ENCODE peak calls at places on chromosomes 5 and 9, in six cellular contexts. E is H1, O is mesendoderm, F is IMR-90, K is mesenchymal stem cell, R is neuronal stem cell. Z is an unnamed sample.

GRCh38 chr9:84669293-84670105 is at the start of gene NTRK2:
- DNase-seq in E (peak), K (peak), F (peak), R (peak), O (peak), Z (peak)

GRCh38 chr5:149439899-149440655 is 61.0 kb upstream of the IL17B start:
- DNase-seq in O (peak), E (no peak), F (peak), R (no peak), K (peak), Z (peak)

GRCh38 chr5:81046041-81046440 is 85.9 kb downstream of the RASGRF2 start:
- DNase-seq in E (no peak), O (no peak), F (no peak), K (no peak), R (no peak), Z (no peak)

GRCh38 chr9:34375901-34376595 is 650 bp downstream of the MYORG start:
- DNase-seq in K (peak), E (no peak), O (peak), F (no peak), R (peak), Z (peak)

GRCh38 chr9:133103183-133103986 is 17.7 kb downstream of the RALGDS start:
- DNase-seq in K (peak), O (no peak), R (peak), E (peak), F (peak), Z (peak)

GRCh38 chr5:42250-42649 is 49.7 kb upstream of the PLEKHG4B start:
- DNase-seq in O (peak), K (no peak), E (peak), R (no peak), F (peak), Z (peak)

GRCh38 chr5:84480873-84481637 is 96.4 kb upstream of the EDIL3 start:
- DNase-seq in O (peak), R (no peak), K (no peak), E (no peak), F (no peak), Z (no peak)

GRCh38 chr9:61670616-61671015 is 480.8 kb downstream of the SPATA31A7 start:
- DNase-seq in E (no peak), F (no peak), R (no peak), O (no peak), K (no peak), Z (no peak)

GRCh38 chr5:157107508-157107907 is 1.3 kb downstream of the HAVCR2 start:
- DNase-seq in O (no peak), E (no peak), R (no peak), F (no peak), K (no peak), Z (peak)

GRCh38 chr5:136174021-136174659 is 18.8 kb downstream of the SMIM32 start:
- DNase-seq in F (peak), E (no peak), K (peak), O (peak), R (no peak), Z (peak)

GRCh38 chr9:2066312-2067273 is 51.4 kb downstream of the SMARCA2 start:
- DNase-seq in O (peak), K (peak), R (no peak), F (peak), E (no peak), Z (peak)

GRCh38 chr5:168974081-168974480 is 326.9 kb downstream of the SLIT3 start:
- DNase-seq in K (no peak), E (no peak), O (no peak), F (no peak), R (no peak), Z (no peak)

GRCh38 chr5:23717486-23717885 is 210.1 kb downstream of the PRDM9 start:
- DNase-seq in E (no peak), K (no peak), O (no peak), F (no peak), R (no peak), Z (no peak)

GRCh38 chr5:113693205-113693553 is 179.7 kb downstream of the YTHDC2 start:
- DNase-seq in F (no peak), O (peak), E (peak), R (peak), K (peak), Z (no peak)

GRCh38 chr5:141172381-141173204 is at the start of gene PCDHB7:
- DNase-seq in O (peak), K (peak), E (no peak), F (peak), R (no peak), Z (peak)

GRCh38 chr5:115431116-115431515 is 113.5 kb downstream of the FEM1C start:
- DNase-seq in F (no peak), E (no peak), O (no peak), K (no peak), R (no peak), Z (no peak)

GRCh38 chr5:125894383-125894782 is 528.8 kb upstream of the GRAMD2B start:
- DNase-seq in K (no peak), F (no peak), O (no peak), E (no peak), R (no peak), Z (peak)

GRCh38 chr5:19401032-19401431 is 587.0 kb downstream of the CDH18 start:
- DNase-seq in F (no peak), R (no peak), O (peak), E (no peak), K (no peak), Z (peak)

GRCh38 chr5:16178745-16179372 is 732 bp downstream of the MARCHF11 start:
- DNase-seq in R (peak), O (peak), E (peak), K (peak), F (peak), Z (peak)

GRCh38 chr9:69578026-69578425 is 94.1 kb downstream of the APBA1 start:
- DNase-seq in O (no peak), F (no peak), K (no peak), E (no peak), R (no peak), Z (no peak)

GRCh38 chr5:16787278-16787677 is 148.8 kb downstream of the MYO10 start:
- DNase-seq in E (no peak), O (no peak), K (no peak), R (no peak), F (no peak), Z (no peak)

GRCh38 chr9:5357431-5358105 is 17.9 kb upstream of the RLN1 start:
- DNase-seq in E (no peak), O (no peak), F (no peak), R (no peak), K (no peak), Z (no peak)

GRCh38 chr5:127558273-127558672 is 40.8 kb downstream of the PRRC1 start:
- DNase-seq in O (no peak), K (no peak), R (no peak), F (no peak), E (no peak), Z (no peak)

GRCh38 chr9:137417161-137418021 is 5.6 kb downstream of the EXD3 start:
- DNase-seq in F (no peak), K (no peak), E (peak), O (no peak), R (no peak), Z (no peak)

GRCh38 chr9:137412431-137412830 is 10.5 kb downstream of the EXD3 start:
- DNase-seq in E (peak), F (peak), K (peak), R (no peak), O (no peak), Z (no peak)

GRCh38 chr9:137415451-137415850 is 7.5 kb downstream of the EXD3 start:
- DNase-seq in K (no peak), O (no peak), R (no peak), E (no peak), F (no peak), Z (no peak)

GRCh38 chr9:137416006-137416562 is 6.9 kb downstream of the EXD3 start:
- DNase-seq in F (no peak), E (no peak), K (no peak), R (no peak), O (no peak), Z (no peak)

GRCh38 chr9:137416563-137417151 is 6.3 kb downstream of the EXD3 start:
- DNase-seq in R (no peak), K (no peak), O (no peak), E (no peak), F (no peak), Z (no peak)
- H3K4me3 ChIP-seq in R (no peak), K (no peak), O (no peak), E (no peak), F (no peak), Z (no peak)

GRCh38 chr9:16337322-16338029 is 533.0 kb downstream of the BNC2 start:
- DNase-seq in F (peak), O (no peak), E (no peak), R (no peak), K (peak), Z (peak)

GRCh38 chr9:16333697-16334096 is 536.8 kb downstream of the BNC2 start:
- DNase-seq in F (no peak), K (no peak), E (no peak), R (no peak), O (no peak), Z (no peak)

GRCh38 chr9:16331527-16331926 is 538.9 kb downstream of the BNC2 start:
- DNase-seq in F (no peak), K (no peak), E (no peak), R (no peak), O (no peak), Z (no peak)

GRCh38 chr9:16336833-16337232 is 533.6 kb downstream of the BNC2 start:
- DNase-seq in F (no peak), E (no peak), R (no peak), O (no peak), K (no peak), Z (no peak)

GRCh38 chr9:16335788-16336580 is 534.5 kb downstream of the BNC2 start:
- DNase-seq in R (no peak), O (no peak), F (peak), K (peak), E (no peak), Z (peak)
- H4K8ac ChIP-seq in R (no peak), O (no peak), F (peak), K (no peak), E (no peak), Z (no peak)

DNA sequence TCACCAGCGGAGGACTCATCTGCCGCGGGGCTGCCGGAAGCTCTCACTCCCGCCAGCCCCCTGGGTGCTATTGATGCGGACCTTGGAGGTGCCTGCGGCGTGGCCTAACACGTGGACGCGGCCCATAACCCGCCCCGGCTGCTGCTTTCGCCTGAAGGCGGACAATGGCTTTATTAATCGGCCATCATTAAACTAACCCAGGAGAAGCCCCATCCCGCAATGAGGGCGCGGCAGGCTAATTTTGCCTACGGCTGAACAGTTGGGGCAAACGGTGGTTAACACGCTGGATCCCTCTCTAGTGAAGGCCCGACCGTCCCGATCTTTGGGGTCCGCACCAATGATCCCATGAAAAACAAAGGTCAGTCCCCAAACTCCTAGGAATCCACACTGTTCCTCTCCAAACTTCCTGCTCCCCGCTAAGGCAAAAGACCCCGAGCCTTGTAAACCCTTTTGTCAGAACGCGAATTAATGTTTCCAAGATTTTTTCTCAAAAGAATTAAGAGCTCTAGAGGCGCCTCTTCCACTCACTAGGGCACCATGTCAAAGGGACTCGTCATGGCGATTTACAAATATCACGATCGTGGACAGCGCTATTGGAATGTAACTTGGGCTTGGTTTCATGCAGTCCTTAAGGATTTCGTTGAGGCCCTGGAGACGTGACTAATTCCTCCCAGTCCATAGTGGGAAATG is 193.2 kb downstream of the MEF2C start:
- DNase-seq in F (no peak), E (peak), O (no peak), K (peak), R (no peak), Z (no peak)
- H3K4me3 ChIP-seq in F (no peak), E (no peak), O (no peak), K (no peak), R (no peak), Z (no peak)

GRCh38 chr5:34903260-34903659 is 12.0 kb downstream of the RAD1 start:
- DNase-seq in E (no peak), R (no peak), O (no peak), F (no peak), K (no peak), Z (no peak)
- H4K8ac ChIP-seq in E (no peak), R (no peak), O (no peak), F (no peak), K (no peak), Z (no peak)

DNA sequence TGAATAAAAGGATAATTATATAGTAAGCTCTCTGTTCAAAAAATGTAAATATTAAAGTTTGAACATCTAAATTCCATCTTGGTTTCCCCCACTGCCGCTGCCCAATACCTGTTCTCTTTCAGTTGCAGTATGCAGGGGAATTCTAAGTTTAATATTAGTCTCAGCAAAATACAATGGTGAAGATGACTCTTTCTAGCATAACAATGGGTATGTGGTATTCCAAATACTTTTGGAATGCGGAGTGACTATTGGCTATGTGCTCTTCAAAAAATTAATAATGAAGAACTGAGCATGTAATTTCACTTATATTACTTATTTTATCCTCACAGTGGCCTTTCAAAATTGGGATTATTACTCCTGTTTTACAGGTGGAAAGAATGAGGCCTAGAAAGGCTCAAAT is 3.4 kb downstream of the CDKN2B-AS1 start:
- DNase-seq in K (no peak), E (no peak), F (no peak), R (no peak), O (no peak), Z (no peak)
- H3K4me3 ChIP-seq in K (no peak), E (no peak), F (no peak), R (no peak), O (no peak), Z (no peak)

DNA sequence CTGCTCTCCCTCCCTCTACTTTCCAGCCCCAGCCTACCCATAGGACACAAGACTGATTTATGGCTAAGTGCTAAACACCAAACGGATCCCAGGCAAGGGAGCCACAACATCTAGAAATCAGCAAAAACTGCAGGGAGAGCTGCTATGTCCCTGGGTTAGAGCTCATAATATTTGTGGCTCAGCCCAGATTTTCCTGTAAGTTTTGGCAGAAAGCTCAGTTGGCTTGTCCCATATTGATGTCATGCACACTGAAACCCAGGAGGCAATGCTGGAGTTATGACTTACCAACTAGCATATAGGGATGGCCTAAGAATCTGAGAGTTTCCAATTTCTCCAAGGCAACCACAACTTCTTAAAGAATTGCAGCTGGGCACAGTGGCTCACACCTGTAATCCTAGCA is 44.7 kb upstream of the MYOT start:
- DNase-seq in F (no peak), R (no peak), O (no peak), E (no peak), K (no peak), Z (no peak)
- H4K8ac ChIP-seq in F (no peak), R (no peak), O (no peak), E (no peak), K (no peak), Z (no peak)

GRCh38 chr9:122930541-122930932 is 775 bp downstream of the ZBTB26 start:
- DNase-seq in F (no peak), K (no peak), O (no peak), R (no peak), E (no peak), Z (no peak)
- H3K4me3 ChIP-seq in F (peak), K (peak), O (peak), R (peak), E (peak), Z (no peak)

GRCh38 chr9:18672706-18673105 is 198.8 kb downstream of the ADAMTSL1 start:
- DNase-seq in F (peak), E (no peak), K (no peak), R (no peak), O (no peak), Z (no peak)

GRCh38 chr9:18675973-18676372 is 202.0 kb downstream of the ADAMTSL1 start:
- DNase-seq in O (no peak), R (no peak), E (no peak), K (no peak), F (no peak), Z (no peak)

GRCh38 chr9:18676501-18676900 is 202.5 kb downstream of the ADAMTSL1 start:
- DNase-seq in F (no peak), R (no peak), K (no peak), E (no peak), O (no peak), Z (no peak)

GRCh38 chr9:18673179-18673578 is 199.2 kb downstream of the ADAMTSL1 start:
- DNase-seq in F (no peak), K (no peak), E (no peak), O (no peak), R (no peak), Z (no peak)

GRCh38 chr9:18675345-18675744 is 201.4 kb downstream of the ADAMTSL1 start:
- DNase-seq in F (peak), R (no peak), K (no peak), E (no peak), O (no peak), Z (no peak)
- H4K8ac ChIP-seq in F (no peak), R (no peak), K (no peak), E (no peak), O (no peak), Z (no peak)

GRCh38 chr5:60184599-60184998 is 291.1 kb upstream of the PDE4D start:
- DNase-seq in F (no peak), O (no peak), K (peak), R (no peak), E (no peak), Z (no peak)
- H3K4me3 ChIP-seq in F (no peak), O (no peak), K (no peak), R (no peak), E (no peak), Z (no peak)